ENCODE peak calls at places on chromosomes 7 and 10, in six cellular contexts. B, M, Z, G, K and T are unnamed samples.

GRCh38 chr10:93413252-93413689 is 68.9 kb downstream of the MYOF start:
- DNase-seq in M (no peak), G (no peak), Z (no peak), B (no peak), K (no peak), T (peak)

GRCh38 chr7:74439546-74439945 is 14.2 kb upstream of the GTF2IRD1 start:
- DNase-seq in K (no peak), M (no peak), G (no peak), Z (no peak), B (no peak), T (no peak)

GRCh38 chr10:9209105-9209798 is 1154.8 kb downstream of the GATA3 start:
- DNase-seq in M (peak), K (peak), Z (peak), B (peak), G (peak), T (peak)

GRCh38 chr10:119412244-119412750 is 130.2 kb downstream of the RGS10 start:
- DNase-seq in G (peak), M (peak), Z (no peak), B (no peak), K (peak), T (no peak)

GRCh38 chr7:45921699-45922519 is 837 bp upstream of the IGFBP3 start:
- DNase-seq in B (no peak), M (peak), Z (peak), G (peak), K (peak), T (no peak)

GRCh38 chr10:123888751-123889150 is 2.9 kb downstream of the CPXM2 start:
- DNase-seq in M (no peak), K (no peak), G (no peak), B (no peak), Z (no peak), T (no peak)

GRCh38 chr7:133091943-133092464 is 10.1 kb upstream of the CHCHD3 start:
- DNase-seq in K (no peak), G (peak), M (no peak), Z (no peak), B (no peak), T (no peak)

GRCh38 chr10:127978481-127978880 is 71.6 kb downstream of the PTPRE start:
- DNase-seq in M (no peak), Z (no peak), G (no peak), K (no peak), B (no peak), T (no peak)

GRCh38 chr7:50346548-50347497 is 42.3 kb downstream of the IKZF1 start:
- DNase-seq in M (no peak), B (no peak), K (no peak), G (no peak), Z (no peak), T (no peak)

GRCh38 chr7:77765906-77766800 is 32.1 kb downstream of the TMEM60 start:
- DNase-seq in K (no peak), Z (no peak), M (no peak), B (no peak), G (no peak), T (no peak)

GRCh38 chr10:8766899-8767298 is 712.4 kb downstream of the GATA3 start:
- DNase-seq in K (no peak), M (no peak), B (no peak), Z (no peak), G (no peak), T (no peak)

GRCh38 chr7:20408467-20408826 is 77.7 kb downstream of the ITGB8 start:
- DNase-seq in Z (no peak), G (no peak), B (no peak), M (no peak), K (no peak), T (no peak)

GRCh38 chr7:74569501-74570075 is 87.9 kb upstream of the GTF2I start:
- DNase-seq in Z (no peak), B (no peak), K (no peak), G (no peak), M (no peak), T (no peak)

GRCh38 chr10:110643670-110644597 is at the start of gene RBM20:
- DNase-seq in M (peak), B (no peak), Z (peak), K (no peak), G (peak), T (peak)

GRCh38 chr7:5699951-5700384 is 81.5 kb downstream of the RNF216 start:
- DNase-seq in K (no peak), G (peak), B (peak), M (peak), Z (no peak), T (peak)

GRCh38 chr10:114711487-114712250 is 53.6 kb upstream of the ABLIM1 start:
- DNase-seq in B (no peak), G (no peak), Z (no peak), M (no peak), K (no peak), T (no peak)

GRCh38 chr7:24752073-24752800 is 5.0 kb downstream of the GSDME start:
- DNase-seq in M (no peak), Z (no peak), B (no peak), K (no peak), G (no peak), T (no peak)

GRCh38 chr10:75008952-75009351 is 102.5 kb upstream of the SAMD8 start:
- DNase-seq in M (no peak), Z (no peak), G (no peak), B (no peak), K (no peak), T (no peak)

GRCh38 chr10:12587408-12587807 is 238.1 kb downstream of the CAMK1D start:
- DNase-seq in K (no peak), M (no peak), B (no peak), Z (no peak), G (no peak), T (no peak)

GRCh38 chr10:72502581-72502980 is 123.3 kb downstream of the MICU1 start:
- DNase-seq in M (no peak), B (no peak), Z (no peak), G (no peak), K (no peak), T (no peak)

GRCh38 chr7:113774182-113774807 is 144.5 kb downstream of the PPP1R3A start:
- DNase-seq in B (no peak), M (no peak), Z (peak), G (no peak), K (no peak), T (no peak)

GRCh38 chr10:49133706-49134248 is at the start of gene FAM170B:
- DNase-seq in Z (no peak), G (no peak), B (no peak), M (no peak), K (no peak), T (no peak)

GRCh38 chr10:580796-581195 is 108.7 kb downstream of the DIP2C start:
- DNase-seq in M (no peak), G (peak), B (no peak), Z (no peak), K (no peak), T (no peak)

GRCh38 chr7:136275794-136276193 is 298.6 kb upstream of the MTPN start:
- DNase-seq in G (no peak), Z (no peak), M (no peak), K (no peak), B (no peak), T (no peak)
- TF ChIP-seq CTCF in G (no peak), Z (no peak), M (no peak), K (no peak), B (no peak), T (no peak)

GRCh38 chr10:122121059-122121458 is 132.1 kb downstream of the TACC2 start:
- DNase-seq in Z (no peak), K (no peak), G (no peak), B (no peak), M (no peak), T (no peak)

GRCh38 chr10:122124808-122125207 is 135.8 kb downstream of the TACC2 start:
- DNase-seq in G (no peak), B (no peak), K (no peak), M (no peak), Z (no peak), T (no peak)

GRCh38 chr10:122122493-122122892 is 133.5 kb downstream of the TACC2 start:
- DNase-seq in M (no peak), G (no peak), K (no peak), Z (no peak), B (no peak), T (no peak)

GRCh38 chr10:122124342-122124741 is 135.4 kb downstream of the TACC2 start:
- DNase-seq in B (no peak), G (no peak), M (no peak), Z (no peak), K (no peak), T (no peak)

DNA sequence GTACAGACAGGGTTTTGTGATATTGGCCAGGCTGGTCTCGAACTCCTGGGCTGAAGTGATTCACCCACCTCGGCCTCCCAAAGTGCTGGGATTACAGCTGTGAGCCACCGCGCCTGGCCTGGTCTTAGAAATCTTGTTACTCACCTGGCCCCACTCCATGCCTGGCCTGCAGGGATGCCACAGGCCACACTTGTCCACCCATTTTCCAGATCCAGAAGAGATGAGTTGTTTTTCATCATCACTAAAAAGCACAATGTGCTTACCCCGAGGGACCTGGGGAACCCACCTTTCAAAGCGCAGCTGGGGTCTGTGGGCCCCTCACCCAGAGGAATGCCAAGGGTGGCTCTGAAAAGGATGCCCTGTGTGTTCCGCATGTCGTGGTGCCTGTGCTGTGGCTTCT is 134.2 kb downstream of the TACC2 start:
- DNase-seq in G (no peak), B (no peak), K (no peak), M (no peak), Z (no peak), T (no peak)
- H3K27ac ChIP-seq in G (no peak), B (no peak), K (no peak), M (no peak), Z (no peak), T (no peak)

DNA sequence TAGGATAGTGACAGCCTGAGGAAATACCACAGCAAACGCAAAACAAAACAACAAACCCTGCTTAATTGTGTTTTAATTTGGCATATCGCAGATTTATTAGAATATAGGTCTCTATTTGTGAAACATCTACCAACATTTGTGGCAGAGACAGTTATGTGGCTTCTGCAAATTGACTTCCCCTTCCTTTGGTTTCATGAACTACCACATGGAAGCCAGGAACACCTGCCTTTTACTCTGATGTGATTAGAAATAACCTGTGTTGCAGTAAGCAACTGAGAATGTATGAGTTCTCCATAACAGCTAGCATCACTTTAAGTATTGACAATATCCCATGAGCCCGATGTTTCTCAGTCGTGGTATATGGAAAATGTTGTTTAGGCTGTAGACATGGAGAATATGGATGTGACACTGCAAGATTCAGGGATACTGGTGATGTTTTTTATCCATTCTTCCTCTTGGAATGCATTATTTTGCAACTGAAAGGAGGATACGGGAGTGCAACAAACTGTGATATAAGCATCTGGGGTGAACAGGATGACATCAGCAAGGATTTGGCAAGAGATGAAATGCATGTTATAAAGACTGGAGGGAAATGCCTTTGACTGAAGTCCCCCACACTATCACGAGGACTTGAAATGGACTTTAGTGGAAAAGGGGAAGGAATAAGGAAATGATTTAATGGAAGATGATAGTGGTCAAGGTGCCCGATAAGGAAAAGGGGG is 95.9 kb downstream of the CUBN start:
- DNase-seq in G (no peak), M (no peak), K (no peak), B (no peak), Z (no peak), T (no peak)
- TF ChIP-seq CTCF in G (no peak), M (no peak), K (no peak), B (no peak), Z (no peak), T (no peak)

DNA sequence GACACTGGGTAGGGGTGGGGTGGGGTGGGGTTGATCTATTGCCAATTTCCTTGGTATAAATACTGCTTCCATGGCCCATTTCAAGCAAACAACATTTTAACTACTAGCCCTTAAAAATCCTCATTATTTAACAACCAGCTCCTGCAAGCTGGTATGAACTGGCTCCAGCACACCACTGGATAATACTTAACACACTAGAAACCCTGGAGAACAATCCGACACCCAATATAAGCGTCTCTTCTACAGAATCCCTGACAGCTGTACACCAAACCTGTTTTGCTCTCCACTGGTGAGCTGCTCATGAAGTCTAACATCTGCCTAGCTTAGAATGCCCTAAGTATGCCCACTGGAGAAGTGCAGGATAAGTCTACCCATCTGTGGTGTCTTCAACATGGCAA is 116.8 kb downstream of the HIPK2 start:
- DNase-seq in G (no peak), B (no peak), M (no peak), Z (no peak), K (no peak), T (no peak)
- H3K27ac ChIP-seq in G (no peak), B (no peak), M (peak), Z (no peak), K (peak), T (no peak)